ENCODE peak calls at places on chromosome 14, in eight cellular contexts. R is IMR-90, K is thyroid gland, L is thoracic aorta, M is A549, A is cardiac muscle cell, U is heart right ventricle, E is ovary. B is an unnamed sample. For H3K4me1, the result is how much of the 10 kb centered on the place peaks cover.

GRCh38 chr14:58747181-58747580 is 109.4 kb downstream of the DACT1 start:
- DNase-seq in U (no peak), M (no peak), R (peak), K (no peak), A (peak), E (peak), L (no peak), B (peak)

GRCh38 chr14:70808023-70808401 is 1.3 kb downstream of the MAP3K9 start:
- DNase-seq in L (no peak), E (no peak), M (peak), K (peak), U (no peak), R (no peak), A (no peak), B (no peak)

GRCh38 chr14:93764211-93764659 is 24.1 kb downstream of the PRIMA1 start:
- DNase-seq in A (peak), M (no peak), K (no peak), L (peak), E (peak), U (peak), R (peak), B (no peak)

GRCh38 chr14:93115920-93116675 is at the start of gene ITPK1:
- DNase-seq in E (peak), A (peak), R (peak), U (peak), L (no peak), K (peak), M (peak), B (peak)

GRCh38 chr14:61090432-61091216 is 109.6 kb downstream of the SLC38A6 start:
- DNase-seq in K (no peak), L (no peak), A (peak), M (no peak), R (peak), E (no peak), U (no peak), B (no peak)

GRCh38 chr14:25698111-25698510 is 648.2 kb upstream of the STXBP6 start:
- DNase-seq in L (no peak), R (no peak), K (no peak), U (no peak), M (no peak), E (no peak), A (no peak), B (no peak)

GRCh38 chr14:79510659-79511058 is 700.6 kb downstream of the DIO2 start:
- DNase-seq in A (peak), M (no peak), K (no peak), E (no peak), R (peak), L (no peak), U (no peak), B (no peak)

GRCh38 chr14:89351958-89352404 is 65.1 kb downstream of the FOXN3 start:
- DNase-seq in A (no peak), L (no peak), M (no peak), E (peak), R (no peak), K (no peak), U (no peak), B (no peak)

GRCh38 chr14:51491776-51492175 is 159.9 kb upstream of the FRMD6 start:
- DNase-seq in M (no peak), L (no peak), E (no peak), K (no peak), R (no peak), A (no peak), U (no peak), B (no peak)

GRCh38 chr14:28382460-28383220 is 383.9 kb upstream of the FOXG1 start:
- DNase-seq in R (no peak), A (peak), E (no peak), U (no peak), M (peak), K (no peak), L (no peak), B (no peak)

GRCh38 chr14:76773956-76774355 is 12.7 kb downstream of the VASH1 start:
- DNase-seq in R (no peak), A (no peak), M (no peak), U (peak), E (peak), L (no peak), K (no peak), B (no peak)

GRCh38 chr14:72618424-72618823 is 275.5 kb downstream of the DPF3 start:
- DNase-seq in K (no peak), E (no peak), L (no peak), M (no peak), U (no peak), A (no peak), R (no peak), B (no peak)

GRCh38 chr14:101120636-101121398 is 217.3 kb upstream of the RTL1 start:
- DNase-seq in K (no peak), U (peak), R (no peak), A (no peak), M (no peak), E (peak), L (no peak), B (peak)

GRCh38 chr14:50954811-50955372 is 10.6 kb upstream of the PYGL start:
- DNase-seq in L (no peak), E (no peak), U (no peak), M (peak), R (peak), A (peak), K (no peak), B (no peak)

GRCh38 chr14:60092516-60092915 is 793 bp downstream of the PCNX4 start:
- DNase-seq in M (peak), U (no peak), E (peak), L (no peak), K (peak), A (peak), R (peak), B (peak)

GRCh38 chr14:68612049-68612448 is 180.8 kb downstream of the ZFP36L1 start:
- DNase-seq in L (no peak), U (peak), E (no peak), M (no peak), K (peak), R (peak), A (peak), B (peak)

GRCh38 chr14:97709552-97709951 is 912.4 kb downstream of the VRK1 start:
- DNase-seq in R (no peak), A (no peak), L (no peak), U (no peak), M (no peak), E (no peak), K (peak), B (no peak)

GRCh38 chr14:49882826-49883694 is 9.8 kb upstream of the ARF6 start:
- DNase-seq in R (no peak), E (no peak), M (no peak), K (no peak), L (no peak), A (no peak), U (no peak), B (no peak)

GRCh38 chr14:22393796-22394195 is 195.2 kb downstream of the DAD1 start:
- DNase-seq in U (no peak), A (no peak), L (no peak), R (no peak), K (no peak), M (no peak), E (no peak), B (no peak)

GRCh38 chr14:100899841-100900771 is 3.4 kb downstream of the RTL1 start:
- DNase-seq in L (no peak), R (no peak), A (peak), M (no peak), U (peak), E (peak), K (no peak), B (peak)

GRCh38 chr14:77053046-77053841 is 24.7 kb upstream of the IRF2BPL start:
- DNase-seq in A (peak), K (peak), E (peak), M (no peak), U (peak), R (peak), L (no peak), B (peak)

GRCh38 chr14:64508215-64508776 is 3.7 kb downstream of the ZBTB1 start:
- DNase-seq in R (no peak), M (no peak), A (no peak), E (no peak), K (no peak), L (no peak), U (no peak), B (no peak)

GRCh38 chr14:54719406-54719805 is 152.5 kb downstream of the SAMD4A start:
- DNase-seq in U (no peak), A (no peak), K (no peak), M (no peak), E (no peak), L (no peak), R (no peak), B (no peak)

GRCh38 chr14:54713364-54713763 is 146.4 kb downstream of the SAMD4A start:
- DNase-seq in E (no peak), L (no peak), M (no peak), K (no peak), A (peak), R (peak), U (no peak), B (no peak)

GRCh38 chr14:54715244-54715643 is 148.3 kb downstream of the SAMD4A start:
- DNase-seq in A (peak), L (no peak), U (no peak), M (no peak), E (no peak), R (peak), K (no peak), B (no peak)

GRCh38 chr14:54715811-54716210 is 148.9 kb downstream of the SAMD4A start:
- DNase-seq in A (no peak), U (no peak), M (no peak), R (no peak), L (no peak), E (no peak), K (peak), B (no peak)

GRCh38 chr14:54718046-54718445 is 151.1 kb downstream of the SAMD4A start:
- DNase-seq in E (no peak), L (no peak), A (no peak), R (peak), M (no peak), U (no peak), K (peak), B (no peak)
- H3K27ac ChIP-seq in E (no peak), L (no peak), A (peak), R (peak), M (no peak), U (peak), K (peak), B (no peak)

GRCh38 chr14:52977798-52978197 is 26.9 kb upstream of the FERMT2 start:
- DNase-seq in R (no peak), A (no peak), K (no peak), E (no peak), L (no peak), M (no peak), U (no peak), B (no peak)
- TF ChIP-seq CTCF in R (no peak), A (no peak), K (no peak), E (no peak), L (no peak), M (no peak), U (no peak), B (no peak)

GRCh38 chr14:23545740-23546411 is 5.7 kb downstream of the ZFHX2 start:
- DNase-seq in K (no peak), U (no peak), R (no peak), L (no peak), A (no peak), M (no peak), E (no peak), B (no peak)
- H3K4me1 ChIP-seq in K (under half), U (under half), R (under half), L (under half), A (under half), M (under half), E (under half), B (under half)

GRCh38 chr14:104864267-104865068 is 600 bp upstream of the CEP170B start:
- DNase-seq in E (peak), M (peak), K (peak), A (peak), U (no peak), R (no peak), L (no peak), B (no peak)
- H3K27ac ChIP-seq in E (no peak), M (peak), K (no peak), A (no peak), U (no peak), R (no peak), L (no peak), B (no peak)

DNA sequence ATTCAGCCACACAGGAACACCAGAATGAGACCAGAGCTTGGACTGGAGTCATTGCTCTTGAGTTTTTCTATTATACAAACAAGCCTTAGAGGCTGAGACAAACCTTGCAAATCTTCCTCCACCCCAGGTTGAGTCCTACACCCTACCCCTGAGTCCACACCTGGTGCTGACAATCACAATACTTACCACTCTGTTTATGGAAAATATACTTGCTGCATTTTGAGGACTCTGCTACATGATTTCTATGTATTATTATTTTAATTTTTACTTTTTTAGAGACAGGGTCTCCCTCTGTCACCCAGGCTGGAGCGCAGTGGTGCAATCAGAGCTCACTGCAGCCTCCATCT is 101.4 kb downstream of the EGLN3 start:
- DNase-seq in E (no peak), R (no peak), K (no peak), U (no peak), L (no peak), M (no peak), A (no peak), B (no peak)
- TF ChIP-seq CTCF in E (no peak), R (no peak), K (no peak), U (no peak), L (no peak), M (no peak), A (no peak), B (no peak)

B was measured in testis.